ENCODE peak calls at places on chromosomes 11 and 22, in four cellular contexts. A is PC-3, H is neural progenitor cell, N is SK-N-SH. G is an unnamed sample.
A peak's percentile ranks its signal among the peaks of the same experiment; 100 is the strongest.

GRCh38 chr22:19825016-19825339 is 29.7 kb downstream of the GNB1L start:
- DNase-seq in A (no peak), H (no peak), N (no peak), G (no peak)

GRCh38 chr11:45535033-45535432 is 130.4 kb downstream of the CHST1 start:
- DNase-seq in A (no peak), H (no peak), N (no peak), G (no peak)

GRCh38 chr11:35662061-35662648 is 420 bp upstream of the TRIM44 start:
- DNase-seq in A (peak; percentile 79), H (no peak), N (peak; percentile 15), G (peak; percentile 38)

GRCh38 chr11:67030976-67031375 is 8.0 kb downstream of the SYT12 start:
- DNase-seq in A (no peak), H (no peak), N (no peak), G (no peak)

GRCh38 chr11:134634897-134635831 is 223.1 kb upstream of the B3GAT1 start:
- DNase-seq in A (no peak), H (peak; percentile 54), N (peak; percentile 55), G (no peak)

GRCh38 chr11:65425971-65426838 is 3.6 kb downstream of the NEAT1 start:
- DNase-seq in A (peak; percentile 89), H (no peak), N (no peak), G (peak; percentile 88)

GRCh38 chr22:39220897-39221850 is 23.6 kb downstream of the PDGFB start:
- DNase-seq in A (peak; percentile 24), H (no peak), N (no peak), G (peak; percentile 69)

GRCh38 chr11:33912405-33913361 is 20.8 kb upstream of the LMO2 start:
- DNase-seq in A (peak; percentile 83), H (peak; percentile 63), N (no peak), G (peak; percentile 96)

GRCh38 chr22:50688448-50688847 is 15.8 kb downstream of the SHANK3 start:
- DNase-seq in A (no peak), H (no peak), N (no peak), G (no peak)

GRCh38 chr11:96023311-96023710 is 99.4 kb upstream of the MTMR2 start:
- DNase-seq in A (no peak), H (no peak), N (no peak), G (no peak)

GRCh38 chr22:46800102-46800857 is 37.8 kb downstream of the TBC1D22A start:
- DNase-seq in A (no peak), H (no peak), N (no peak), G (no peak)

GRCh38 chr22:46802608-46803027 is 40.2 kb downstream of the TBC1D22A start:
- DNase-seq in A (no peak), H (no peak), N (no peak), G (no peak)

GRCh38 chr22:46803031-46803880 is 40.8 kb downstream of the TBC1D22A start:
- DNase-seq in A (peak; percentile 60), H (peak; percentile 68), N (peak; percentile 80), G (peak; percentile 20)

GRCh38 chr22:46801331-46801811 is 38.9 kb downstream of the TBC1D22A start:
- DNase-seq in A (no peak), H (no peak), N (no peak), G (no peak)

DNA sequence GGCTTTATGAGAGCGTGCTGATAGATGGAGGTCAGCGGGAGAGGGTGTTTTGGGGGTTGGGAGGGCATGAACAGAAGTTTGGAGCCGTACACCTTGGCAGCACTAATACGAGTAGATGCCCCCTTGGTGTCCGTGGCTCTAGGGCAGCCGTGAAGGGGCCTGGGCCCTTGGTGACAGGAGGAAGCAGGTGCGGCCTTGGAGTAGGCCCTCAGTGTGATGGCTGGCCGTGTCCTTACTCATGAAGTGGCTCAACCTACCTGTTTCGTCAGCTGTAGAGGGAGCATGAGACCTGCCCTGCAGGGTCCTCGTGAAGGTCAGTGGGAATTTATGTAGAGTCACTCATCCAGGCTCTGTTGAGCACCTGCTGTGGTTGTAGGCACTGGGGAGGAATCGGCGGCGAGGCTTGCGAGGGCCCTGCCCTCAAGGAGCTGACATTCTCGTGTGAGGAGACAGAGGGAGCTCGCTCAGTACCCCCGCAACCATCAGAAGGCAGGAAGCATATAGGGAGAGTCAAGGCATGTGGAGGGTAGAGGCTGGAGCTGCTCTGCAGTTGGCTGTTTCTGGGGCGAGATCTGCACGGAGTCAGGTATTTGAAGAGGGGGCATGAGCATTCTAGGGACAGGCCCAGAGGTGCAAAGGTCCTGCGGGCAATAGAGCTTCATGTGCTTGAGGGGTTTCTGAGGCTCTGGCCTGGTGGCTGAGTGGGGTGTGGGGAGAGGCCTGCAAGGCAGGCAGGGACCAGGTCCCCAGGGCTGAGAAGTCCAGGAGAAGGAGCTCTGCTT is 39.6 kb downstream of the TBC1D22A start:
- DNase-seq in A (no peak), H (no peak), N (no peak), G (no peak)
- TF ChIP-seq EZH2phosphoT487 in A (no peak), H (no peak), N (no peak), G (no peak)

GRCh38 chr11:77299528-77299993 is 1.9 kb downstream of the GDPD4 start:
- DNase-seq in A (peak; percentile 99), H (no peak), N (no peak), G (peak; percentile 19)
- H3K4me2 ChIP-seq in A (peak overlapping the region; percentile 37), H (no peak overlapping the region), N (no peak overlapping the region), G (no peak overlapping the region)

DNA sequence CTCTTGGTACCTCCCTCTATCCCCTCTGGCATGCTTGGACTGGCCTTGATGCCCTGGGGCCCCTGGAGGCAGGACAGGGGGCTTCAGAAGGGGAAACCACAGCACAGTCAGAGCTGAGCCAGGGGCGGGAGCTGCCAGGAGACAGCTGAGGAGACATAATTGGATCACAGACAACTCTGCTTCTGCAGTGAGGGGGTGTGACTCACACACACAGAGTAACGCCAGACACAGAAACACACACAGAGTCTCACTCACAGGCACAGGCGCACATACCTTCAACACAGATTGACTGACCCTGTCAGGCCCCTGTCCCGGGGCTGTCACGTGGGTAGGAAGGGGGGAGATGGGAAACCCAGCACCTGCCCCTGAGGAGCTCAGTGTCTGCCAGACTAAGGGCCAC is 20.6 kb downstream of the STARD10 start:
- DNase-seq in A (peak; percentile 44), H (no peak), N (peak; percentile 87), G (peak; percentile 96)
- H3K9ac ChIP-seq in A (no peak overlapping the region), H (no peak overlapping the region), N (no peak overlapping the region), G (peak overlapping the region; percentile 30)

GRCh38 chr11:102757823-102758549 is 22.4 kb downstream of the MMP10 start:
- DNase-seq in A (peak; percentile 28), H (no peak), N (no peak), G (peak; percentile 76)
- TF ChIP-seq EZH2phosphoT487 in A (no peak), H (no peak), N (no peak), G (no peak)

GRCh38 chr11:87583931-87584330 is 546.2 kb downstream of the TMEM135 start:
- DNase-seq in A (no peak), H (no peak), N (no peak), G (no peak)
- H3K4me2 ChIP-seq in A (no peak overlapping the region), H (no peak overlapping the region), N (no peak overlapping the region), G (no peak overlapping the region)

GRCh38 chr11:47369676-47370075 is 8.7 kb downstream of the SPI1 start:
- DNase-seq in A (no peak), H (no peak), N (no peak), G (no peak)
- H3K9ac ChIP-seq in A (no peak overlapping the region), H (no peak overlapping the region), N (no peak overlapping the region), G (no peak overlapping the region)

DNA sequence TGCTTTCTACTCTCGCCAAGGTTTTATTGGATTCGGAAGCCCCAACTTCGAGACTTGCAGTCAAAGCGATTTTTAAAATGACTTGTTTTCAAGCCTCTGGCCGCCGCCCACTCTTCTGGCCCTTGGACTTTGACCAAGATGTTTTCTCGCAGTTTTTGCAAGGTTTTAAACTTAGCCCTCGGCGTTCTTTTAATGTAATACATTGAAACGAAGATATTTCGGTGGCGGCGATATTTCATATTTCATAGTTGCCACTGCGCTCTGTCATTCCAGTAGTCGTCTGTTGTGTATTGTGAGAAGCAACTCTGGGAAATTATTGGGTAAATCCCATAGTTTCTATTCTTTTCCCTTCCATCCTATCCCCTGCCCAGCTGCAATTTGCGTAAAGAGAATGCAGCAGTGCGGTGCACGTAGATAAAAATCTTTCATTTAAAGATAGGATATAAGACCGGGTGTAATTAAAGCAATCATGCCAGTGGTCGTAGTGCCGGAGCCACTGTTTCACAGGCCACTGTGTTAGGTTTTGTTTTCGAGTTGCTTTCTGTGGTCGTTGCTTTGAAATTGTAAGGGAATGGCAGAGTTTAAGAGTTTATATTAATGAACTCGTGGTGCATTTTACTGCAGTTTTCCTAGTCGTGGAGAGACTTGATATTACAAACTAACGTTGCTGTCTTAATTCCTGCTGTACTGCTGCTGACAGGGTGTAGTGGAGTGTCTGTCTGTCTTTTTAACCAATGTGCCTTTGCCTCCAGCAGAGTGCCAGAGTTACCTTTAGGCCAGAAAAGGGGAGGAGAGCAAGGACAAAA is 715 bp downstream of the BIRC2 start:
- DNase-seq in A (peak; percentile 60), H (peak; percentile 27), N (peak; percentile 27), G (peak; percentile 78)
- TF ChIP-seq EZH2phosphoT487 in A (no peak), H (no peak), N (no peak), G (no peak)

GRCh38 chr11:19597876-19598275 is 114.8 kb upstream of the NAV2 start:
- DNase-seq in A (no peak), H (no peak), N (peak; percentile 63), G (peak; percentile 37)

GRCh38 chr11:19594326-19594725 is 118.3 kb upstream of the NAV2 start:
- DNase-seq in A (no peak), H (no peak), N (no peak), G (peak; percentile 55)

GRCh38 chr11:19597194-19597593 is 115.4 kb upstream of the NAV2 start:
- DNase-seq in A (peak; percentile 11), H (no peak), N (peak; percentile 37), G (peak; percentile 91)

GRCh38 chr11:19595840-19596751 is 116.5 kb upstream of the NAV2 start:
- DNase-seq in A (peak; percentile 92), H (no peak), N (peak; percentile 74), G (peak; percentile 94)

GRCh38 chr11:19595499-19595839 is 117.2 kb upstream of the NAV2 start:
- DNase-seq in A (no peak), H (no peak), N (no peak), G (no peak)
- H3K4me2 ChIP-seq in A (no peak overlapping the region), H (no peak overlapping the region), N (no peak overlapping the region), G (no peak overlapping the region)